ENCODE peak calls at places on chromosomes 4 and X, in eight cellular contexts. Z is neural progenitor cell, D is cardiac muscle cell, C is epithelial cell of esophagus, L is breast epithelium, K is AG10803, U is body of pancreas, X is heart left ventricle. T is an unnamed sample.

GRCh38 chr4:177006331-177006730 is 213.6 kb upstream of the VEGFC start:
- DNase-seq in U (no peak), X (no peak), K (peak; percentile 9), D (no peak), C (no peak), L (no peak), Z (no peak), T (no peak)

GRCh38 chrX:118346258-118347094 is 570 bp downstream of the WDR44 start:
- DNase-seq in C (peak; percentile 16), L (peak; percentile 27), X (peak; percentile 39), Z (peak; percentile 58), K (no peak), D (peak; percentile 44), U (peak; percentile 23), T (no peak)

GRCh38 chrX:46710425-46710824 is 48.5 kb downstream of the SLC9A7 start:
- DNase-seq in C (peak; percentile 92), L (no peak), D (no peak), U (peak; percentile 33), Z (no peak), K (peak; percentile 21), X (no peak), T (no peak)

GRCh38 chr4:15982833-15983528 is 20.0 kb upstream of the FGFBP2 start:
- DNase-seq in X (no peak), U (no peak), L (no peak), D (no peak), C (peak; percentile 56), K (no peak), Z (no peak), T (no peak)

GRCh38 chr4:7328913-7329638 is 105.7 kb downstream of the PSAPL1 start:
- DNase-seq in U (no peak), C (no peak), K (peak; percentile 81), Z (no peak), D (no peak), L (peak; percentile 40), X (peak; percentile 61), T (no peak)

GRCh38 chrX:31931225-31931624 is 859.4 kb upstream of the FTHL17 start:
- DNase-seq in Z (peak; percentile 6), L (no peak), D (no peak), U (no peak), X (no peak), K (no peak), C (peak; percentile 78), T (no peak)

GRCh38 chr4:78047366-78047765 is 9.8 kb upstream of the FRAS1 start:
- DNase-seq in C (no peak), U (no peak), X (no peak), D (no peak), K (no peak), L (no peak), Z (no peak), T (no peak)

GRCh38 chrX:77628294-77629025 is 157.6 kb downstream of the ATRX start:
- DNase-seq in Z (no peak), L (no peak), K (no peak), X (no peak), C (no peak), D (no peak), U (no peak), T (no peak)

GRCh38 chrX:124679199-124679598 is 332.8 kb downstream of the SH2D1A start:
- DNase-seq in Z (no peak), D (peak; percentile 38), X (no peak), U (no peak), K (no peak), L (no peak), C (no peak), T (no peak)

GRCh38 chr4:54585321-54586000 is 72.3 kb upstream of the KIT start:
- DNase-seq in K (peak; percentile 34), Z (no peak), U (no peak), L (no peak), C (peak; percentile 29), X (no peak), D (no peak), T (no peak)

GRCh38 chrX:56763556-56764152 is 34.6 kb downstream of the NBDY start:
- DNase-seq in D (no peak), C (no peak), K (no peak), L (peak; percentile 83), U (no peak), X (no peak), Z (peak; percentile 67), T (peak; percentile 23)
- TF ChIP-seq CTCF in D (no peak), C (no peak), K (no peak), L (no peak), U (no peak), X (peak; percentile 34), Z (peak; percentile 34), T (no peak)

DNA sequence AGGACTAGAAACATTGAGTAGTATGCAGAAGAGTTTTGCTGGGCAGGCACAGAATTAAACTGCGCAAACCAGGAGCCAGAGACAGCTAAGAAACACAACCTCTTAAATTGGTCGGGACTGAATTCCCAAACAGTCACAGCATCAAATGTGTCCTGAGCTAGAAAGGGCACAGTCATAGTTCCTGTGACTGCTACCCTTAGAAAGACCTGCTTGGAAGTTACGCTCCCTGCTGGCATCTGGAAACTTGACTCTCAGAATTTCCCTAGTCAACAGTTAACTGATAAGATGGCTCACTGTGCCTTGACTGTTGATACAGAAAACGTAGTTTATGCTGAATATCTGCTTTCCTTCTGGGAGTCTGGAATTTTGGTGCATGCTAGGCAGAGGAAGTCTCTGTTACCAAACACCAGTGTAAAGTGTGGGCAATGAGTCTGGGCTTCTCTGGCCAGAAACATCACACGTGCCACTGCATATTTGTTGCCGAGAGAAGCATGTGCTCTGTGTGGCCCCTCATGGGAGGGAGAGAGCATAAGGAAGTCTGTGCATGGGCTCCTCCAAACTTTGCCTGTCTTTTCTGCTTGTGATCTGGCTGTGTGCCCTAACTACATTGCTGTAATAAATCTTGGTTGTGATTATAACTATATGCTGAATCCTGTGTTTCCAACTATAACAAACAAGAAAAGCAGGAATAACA is 11.6 kb upstream of the EOLA2 start:
- DNase-seq in X (no peak), Z (no peak), U (no peak), C (no peak), K (peak; percentile 11), L (no peak), D (no peak), T (no peak)
- TF ChIP-seq CTCF in X (no peak), Z (no peak), U (no peak), C (no peak), K (no peak), L (no peak), D (no peak), T (no peak)

DNA sequence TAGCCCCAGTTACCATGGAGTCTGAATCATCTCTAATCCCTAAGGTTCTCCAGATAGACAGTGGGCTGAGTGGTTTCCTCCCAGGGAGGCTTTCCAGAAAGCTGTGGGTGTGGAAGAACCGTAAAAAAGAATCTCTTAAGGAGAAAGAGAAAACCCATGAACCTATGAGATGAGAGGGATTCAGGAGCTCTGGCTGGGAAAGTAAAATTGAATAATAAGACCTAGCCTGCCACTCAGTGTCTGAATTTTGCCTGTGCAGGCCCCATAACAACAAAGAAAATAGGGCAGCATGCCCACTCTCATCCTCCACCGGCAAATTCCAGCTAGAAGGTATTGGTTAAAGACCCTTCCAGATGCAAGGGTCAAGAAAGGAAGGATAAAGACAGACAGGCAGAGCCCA is 16.9 kb downstream of the AWAT2 start:
- DNase-seq in C (no peak), U (no peak), K (no peak), X (no peak), Z (no peak), L (no peak), D (no peak), T (no peak)
- TF ChIP-seq CTCF in C (no peak), U (no peak), K (no peak), X (no peak), Z (no peak), L (no peak), D (peak; percentile 30), T (no peak)

GRCh38 chr4:92170340-92170739 is 133.4 kb upstream of the GRID2 start:
- DNase-seq in K (no peak), Z (no peak), C (no peak), X (no peak), U (no peak), L (no peak), D (no peak), T (no peak)

GRCh38 chr4:92175250-92175649 is 128.5 kb upstream of the GRID2 start:
- DNase-seq in C (no peak), X (no peak), U (no peak), K (no peak), L (no peak), D (no peak), Z (peak; percentile 19), T (no peak)

GRCh38 chr4:92172203-92172602 is 131.6 kb upstream of the GRID2 start:
- DNase-seq in Z (no peak), D (no peak), U (no peak), C (peak; percentile 4), L (no peak), X (no peak), K (no peak), T (no peak)
- TF ChIP-seq CTCF in Z (no peak), D (peak; percentile 34), U (no peak), C (no peak), L (no peak), X (no peak), K (no peak), T (no peak)

DNA sequence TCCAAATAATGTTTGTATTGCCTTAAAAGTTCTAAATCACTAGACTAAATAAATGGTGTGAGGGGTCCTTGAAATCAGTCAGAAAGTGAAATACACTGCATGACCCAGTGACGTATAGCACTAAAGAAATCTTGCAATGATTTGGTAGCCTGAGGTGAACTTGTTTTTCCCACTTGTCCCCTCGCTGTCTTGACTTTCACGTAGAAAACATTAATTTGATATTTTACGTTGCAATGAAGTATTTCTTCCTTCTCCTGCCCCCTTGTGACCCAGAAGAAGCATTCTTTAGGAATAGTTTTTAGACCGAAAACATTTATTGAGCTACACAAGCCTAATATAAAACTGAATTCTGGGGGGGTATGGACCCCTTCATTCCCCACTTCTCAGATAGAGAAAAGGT is 3.7 kb downstream of the KLB start:
- DNase-seq in K (peak; percentile 2), L (no peak), U (no peak), C (no peak), D (no peak), X (no peak), Z (no peak), T (no peak)
- TF ChIP-seq CTCF in K (peak; percentile 38), L (no peak), U (no peak), C (no peak), D (peak; percentile 40), X (no peak), Z (peak; percentile 11), T (no peak)

GRCh38 chr4:3830774-3831528 is 64.8 kb downstream of the ADRA2C start:
- DNase-seq in D (no peak), L (no peak), X (no peak), Z (no peak), U (peak; percentile 20), K (no peak), C (no peak), T (no peak)
- TF ChIP-seq CTCF in D (no peak), L (no peak), X (no peak), Z (no peak), U (no peak), K (no peak), C (no peak), T (no peak)

T was measured in omental fat pad.